ENCODE peak calls at places on chromosomes 3 and 15, in five cellular contexts. V is AG08396, J is activated T-cell treated with anti-CD3 and anti-CD28 coated beads for 1 hour, S is NCI-H1694 treated with DMSO at 0.1 percent for 48 hours, Y is type B pancreatic cell. P is an unnamed sample.

GRCh38 chr3:53224536-53224935 is 31.3 kb downstream of the TKT start:
- DNase-seq in V (no peak), J (no peak), S (no peak), Y (no peak), P (no peak)

GRCh38 chr3:66808891-66809578 is 189.1 kb upstream of the KBTBD8 start:
- DNase-seq in V (no peak), J (no peak), S (no peak), Y (no peak), P (no peak)

GRCh38 chr3:27535809-27536392 is 51.7 kb upstream of the SLC4A7 start:
- DNase-seq in V (no peak), J (no peak), S (no peak), Y (no peak), P (no peak)

GRCh38 chr15:58286541-58286940 is 145.2 kb upstream of the LIPC start:
- DNase-seq in V (no peak), J (no peak), S (no peak), Y (no peak), P (no peak)

GRCh38 chr15:64507845-64508244 is 47.5 kb downstream of the ZNF609 start:
- DNase-seq in V (no peak), J (no peak), S (no peak), Y (no peak), P (no peak)

GRCh38 chr3:30596161-30596560 is 10.2 kb upstream of the TGFBR2 start:
- DNase-seq in V (no peak), J (no peak), S (no peak), Y (no peak), P (no peak)

GRCh38 chr15:20659265-20659664 is 117.7 kb upstream of the GOLGA6L6 start:
- DNase-seq in V (no peak), J (no peak), S (no peak), Y (no peak), P (no peak)

GRCh38 chr15:70875001-70875782 is 17.0 kb downstream of the THAP10 start:
- DNase-seq in V (peak), J (no peak), S (no peak), Y (no peak), P (no peak)

GRCh38 chr15:95024388-95024787 is 793.0 kb downstream of the MCTP2 start:
- DNase-seq in V (peak), J (no peak), S (no peak), Y (no peak), P (no peak)

GRCh38 chr3:14487086-14487485 is 53.1 kb downstream of the GRIP2 start:
- DNase-seq in V (no peak), J (no peak), S (no peak), Y (no peak), P (no peak)

GRCh38 chr3:103295974-103296570 is 861.3 kb downstream of the ZPLD1 start:
- DNase-seq in V (no peak), J (no peak), S (peak), Y (no peak), P (no peak)

GRCh38 chr15:51320843-51321242 is 17.6 kb downstream of the CYP19A1 start:
- DNase-seq in V (no peak), J (no peak), S (no peak), Y (no peak), P (peak)

GRCh38 chr3:183161552-183162345 is 785 bp downstream of the LAMP3 start:
- DNase-seq in V (no peak), J (no peak), S (no peak), Y (no peak), P (no peak)

GRCh38 chr15:34665498-34666116 is 82.2 kb upstream of the GOLGA8B start:
- DNase-seq in V (no peak), J (no peak), S (no peak), Y (no peak), P (no peak)

GRCh38 chr3:187223799-187224198 is 26.5 kb downstream of the RTP1 start:
- DNase-seq in V (no peak), J (no peak), S (no peak), Y (no peak), P (no peak)

GRCh38 chr15:71458089-71458660 is 342.9 kb downstream of the THSD4 start:
- DNase-seq in V (no peak), J (no peak), S (no peak), Y (no peak), P (no peak)

GRCh38 chr15:68691667-68692066 is 112.9 kb downstream of the CORO2B start:
- DNase-seq in V (no peak), J (no peak), S (peak), Y (no peak), P (no peak)

GRCh38 chr3:72888546-72889309 is 882 bp downstream of the GXYLT2 start:
- DNase-seq in V (no peak), J (no peak), S (no peak), Y (no peak), P (no peak)

GRCh38 chr3:179068779-179069530 is 2.7 kb downstream of the ZMAT3 start:
- DNase-seq in V (peak), J (peak), S (peak), Y (no peak), P (no peak)

GRCh38 chr15:74156678-74157411 is 16.7 kb upstream of the ISLR start:
- DNase-seq in V (no peak), J (no peak), S (peak), Y (no peak), P (no peak)

GRCh38 chr3:100602506-100603444 is 6.6 kb upstream of the ADGRG7 start:
- DNase-seq in V (no peak), J (no peak), S (no peak), Y (no peak), P (no peak)

GRCh38 chr3:30544811-30545210 is 61.6 kb upstream of the TGFBR2 start:
- DNase-seq in V (peak), J (no peak), S (no peak), Y (no peak), P (no peak)

GRCh38 chr3:172323894-172324590 is 124.2 kb downstream of the GHSR start:
- DNase-seq in V (no peak), J (no peak), S (no peak), Y (no peak), P (no peak)

GRCh38 chr15:61923173-61923572 is 137.1 kb downstream of the VPS13C start:
- DNase-seq in V (no peak), J (no peak), S (no peak), Y (no peak), P (no peak)

GRCh38 chr3:153160451-153161137 is 1.4 kb upstream of the RAP2B start:
- DNase-seq in V (peak), J (peak), S (no peak), Y (peak), P (peak)

GRCh38 chr3:149142647-149143046 is 13.2 kb downstream of the HPS3 start:
- DNase-seq in V (no peak), J (no peak), S (no peak), Y (no peak), P (no peak)

GRCh38 chr3:47761046-47761445 is 20.6 kb downstream of the SMARCC1 start:
- DNase-seq in V (no peak), J (no peak), S (no peak), Y (no peak), P (no peak)

GRCh38 chr15:99630607-99631131 is 64.9 kb downstream of the MEF2A start:
- DNase-seq in V (no peak), J (no peak), S (no peak), Y (no peak), P (no peak)

GRCh38 chr3:34544136-34544535 is 745.7 kb downstream of the PDCD6IP start:
- DNase-seq in V (no peak), J (no peak), S (no peak), Y (no peak), P (no peak)

GRCh38 chr3:17639257-17639656 is 103.2 kb downstream of the TBC1D5 start:
- DNase-seq in V (peak), J (no peak), S (no peak), Y (no peak), P (no peak)

GRCh38 chr15:70074380-70074779 is 23.3 kb downstream of the TLE3 start:
- DNase-seq in V (no peak), J (no peak), S (no peak), Y (no peak), P (no peak)

GRCh38 chr15:72365844-72366243 is 10.0 kb downstream of the HEXA start:
- DNase-seq in V (no peak), J (no peak), S (no peak), Y (no peak), P (no peak)

GRCh38 chr3:52397676-52398399 is 47.1 kb downstream of the SEMA3G start:
- DNase-seq in V (no peak), J (no peak), S (no peak), Y (no peak), P (no peak)

GRCh38 chr3:12999147-13000140 is 73.8 kb downstream of the IQSEC1 start:
- DNase-seq in V (no peak), J (no peak), S (no peak), Y (no peak), P (peak)

GRCh38 chr15:64740361-64741170 is 34.8 kb downstream of the RBPMS2 start:
- DNase-seq in V (peak), J (no peak), S (peak), Y (no peak), P (no peak)

GRCh38 chr15:44319385-44319784 is 30.9 kb downstream of the GOLM2 start:
- DNase-seq in V (no peak), J (no peak), S (no peak), Y (no peak), P (no peak)